ENCODE peak calls at places on chromosome 7, in ten cellular contexts. E, A, G, T, C, L, Y, M, I and F are unnamed samples.

GRCh38 chr7:32618987-32619386 is 123.7 kb downstream of the AVL9 start:
- DNase-seq in E (no peak), L (no peak), A (no peak), G (no peak), C (peak; percentile 21), Y (no peak), M (no peak), I (no peak), T (no peak), F (no peak)

GRCh38 chr7:16644987-16645592 is 464 bp downstream of the ANKMY2 start:
- DNase-seq in C (peak; percentile 45), M (peak; percentile 75), L (peak; percentile 36), T (peak; percentile 13), Y (no peak), G (no peak), A (no peak), E (no peak), I (no peak), F (no peak)

GRCh38 chr7:27185013-27185707 is at the start of gene HOXA11:
- DNase-seq in C (no peak), T (no peak), Y (no peak), G (no peak), M (peak; percentile 82), E (no peak), I (peak; percentile 56), A (no peak), L (no peak), F (peak; percentile 95)

GRCh38 chr7:29563590-29564454 is at the start of gene PRR15:
- DNase-seq in C (peak; percentile 12), Y (no peak), M (peak; percentile 96), T (peak; percentile 35), L (peak; percentile 71), A (peak; percentile 17), G (peak; percentile 23), E (no peak), I (no peak), F (peak; percentile 95)

GRCh38 chr7:86904949-86905834 is 154.3 kb downstream of the ELAPOR2 start:
- DNase-seq in C (peak; percentile 21), E (peak; percentile 38), M (peak; percentile 84), A (peak; percentile 23), T (no peak), I (no peak), G (no peak), L (peak; percentile 10), Y (peak; percentile 9), F (peak; percentile 52)

GRCh38 chr7:51351661-51352060 is 35.1 kb upstream of the COBL start:
- DNase-seq in A (no peak), T (no peak), I (no peak), Y (peak; percentile 13), E (no peak), C (no peak), G (no peak), M (no peak), L (peak; percentile 85), F (no peak)

GRCh38 chr7:109638321-109638720 is 1068.6 kb downstream of the DNAJB9 start:
- DNase-seq in T (no peak), Y (no peak), G (no peak), I (no peak), M (no peak), L (no peak), C (no peak), E (no peak), A (no peak), F (no peak)

GRCh38 chr7:37318541-37318940 is 130.1 kb downstream of the ELMO1 start:
- DNase-seq in L (no peak), E (no peak), M (no peak), I (no peak), G (no peak), A (no peak), T (peak; percentile 61), C (no peak), Y (no peak), F (no peak)

GRCh38 chr7:69412331-69413146 is 185.7 kb upstream of the AUTS2 start:
- DNase-seq in I (no peak), L (no peak), A (no peak), M (peak; percentile 57), C (peak; percentile 93), E (peak; percentile 91), Y (no peak), T (no peak), G (no peak), F (peak; percentile 40)